ENCODE peak calls at places on chromosomes 16 and 17, in ten cellular contexts. T is CD4-positive, alpha-beta T cell; M is stomach; W is lung; O is endothelial cell of umbilical vein; C is neuronal stem cell; G is Panc1; L is endodermal cell; N is keratinocyte; Z is HL-60. I is an unnamed sample.

GRCh38 chr16:4846503-4846900 is 586 bp downstream of the GLYR1 start:
- DNase-seq in W (peak), C (no peak), M (peak), O (peak), Z (peak), G (no peak), N (no peak), L (peak), T (no peak), I (no peak)

GRCh38 chr17:29958947-29959657 is 17.7 kb downstream of the EFCAB5 start:
- DNase-seq in L (no peak), W (no peak), O (no peak), G (no peak), N (peak), C (no peak), Z (no peak), M (no peak), T (no peak), I (peak)

GRCh38 chr16:74577882-74578366 is 29.0 kb downstream of the GLG1 start:
- DNase-seq in N (no peak), G (no peak), M (no peak), C (no peak), W (no peak), O (peak), L (no peak), Z (no peak), T (no peak), I (no peak)

GRCh38 chr17:78374631-78375274 is 3.7 kb upstream of the PGS1 start:
- DNase-seq in G (no peak), C (peak), N (no peak), O (peak), T (no peak), Z (no peak), M (no peak), W (no peak), L (peak), I (no peak)

GRCh38 chr17:69175812-69176517 is 34.3 kb upstream of the ABCA6 start:
- DNase-seq in N (peak), T (no peak), L (no peak), G (no peak), C (no peak), O (peak), M (no peak), Z (peak), W (no peak), I (peak)

GRCh38 chr16:83533193-83533592 is 274.6 kb upstream of the HSBP1 start:
- DNase-seq in W (no peak), C (no peak), L (no peak), O (no peak), G (no peak), N (peak), Z (no peak), T (no peak), M (no peak), I (peak)

GRCh38 chr16:68658258-68658973 is 13.3 kb downstream of the CDH3 start:
- DNase-seq in M (no peak), O (no peak), N (peak), Z (no peak), T (no peak), L (no peak), W (peak), G (peak), C (no peak), I (peak)

GRCh38 chr17:40818733-40819527 is 3.5 kb downstream of the KRT10 start:
- DNase-seq in T (peak), W (peak), O (peak), L (peak), C (peak), M (peak), G (no peak), Z (peak), N (no peak), I (no peak)

GRCh38 chr17:78865682-78866390 is 25.2 kb upstream of the USP36 start:
- DNase-seq in O (peak), W (peak), L (peak), T (peak), C (peak), G (peak), N (no peak), M (peak), Z (peak), I (no peak)

GRCh38 chr17:44785921-44786320 is 27.1 kb downstream of the ADAM11 start:
- DNase-seq in T (no peak), O (no peak), C (no peak), L (peak), N (no peak), W (peak), G (no peak), Z (no peak), M (no peak), I (no peak)

GRCh38 chr17:44782349-44782850 is 23.6 kb downstream of the ADAM11 start:
- DNase-seq in M (no peak), O (no peak), T (no peak), N (no peak), L (peak), C (no peak), W (no peak), Z (no peak), G (no peak), I (no peak)

GRCh38 chr17:44787271-44787940 is 28.6 kb downstream of the ADAM11 start:
- DNase-seq in W (no peak), M (no peak), Z (no peak), L (peak), C (no peak), G (no peak), N (no peak), O (no peak), T (no peak), I (no peak)

GRCh38 chr17:44788139-44788538 is 29.4 kb downstream of the ADAM11 start:
- DNase-seq in C (no peak), M (no peak), N (no peak), W (no peak), Z (no peak), G (no peak), T (no peak), O (no peak), L (peak), I (no peak)

DNA sequence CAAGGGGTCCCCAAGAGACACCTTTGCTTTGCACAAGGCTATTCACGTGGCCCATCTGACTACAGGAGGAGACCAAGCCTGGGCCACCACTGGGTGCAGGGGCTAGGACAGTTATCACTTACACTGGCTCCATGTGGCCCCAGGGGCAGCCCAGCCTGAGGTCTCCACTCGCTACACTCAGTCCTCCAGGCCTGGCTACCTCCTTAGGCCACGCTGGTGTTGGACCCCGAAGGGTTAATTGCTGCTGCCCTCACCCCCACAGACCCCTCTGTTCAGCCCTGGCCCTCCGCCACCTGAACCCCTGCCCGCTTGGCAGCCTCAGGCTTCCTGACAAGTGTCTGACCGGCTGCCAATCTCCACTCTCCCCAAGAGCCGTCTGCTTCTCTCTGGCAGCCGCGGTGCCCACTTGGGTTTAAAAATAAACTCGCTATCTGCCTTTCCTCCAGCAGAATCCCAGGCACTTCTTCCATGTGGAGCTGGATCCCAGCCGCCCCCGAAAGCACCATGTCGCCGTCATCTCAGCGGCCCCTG is 27.8 kb downstream of the ADAM11 start:
- DNase-seq in G (no peak), Z (no peak), N (no peak), C (no peak), T (no peak), M (no peak), O (no peak), W (no peak), L (peak), I (no peak)
- H3K27ac ChIP-seq in G (no peak), Z (no peak), N (no peak), C (no peak), T (no peak), M (no peak), O (no peak), W (peak), L (no peak), I (no peak)

DNA sequence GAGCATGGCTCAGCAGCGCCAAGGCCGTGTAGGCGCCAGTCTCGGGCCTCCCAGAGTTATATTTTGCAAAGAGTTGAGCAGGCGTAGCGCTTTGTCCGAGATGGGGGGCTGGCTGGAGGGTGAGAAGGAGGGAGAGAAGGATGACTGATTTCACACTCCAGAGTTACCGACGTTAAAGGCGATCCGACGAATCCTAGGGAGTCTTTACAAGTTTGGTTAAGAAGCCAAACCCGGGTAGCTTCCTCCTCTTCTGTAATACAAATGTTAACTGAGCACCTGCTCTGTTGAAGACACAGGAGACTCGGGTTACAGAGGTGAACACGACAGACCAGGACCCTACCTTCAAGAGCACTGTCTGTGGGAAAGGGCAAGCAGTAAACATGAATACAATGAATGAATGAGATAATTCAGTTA is 805 bp downstream of the POLR2A start:
- DNase-seq in T (no peak), C (no peak), O (no peak), N (no peak), M (no peak), Z (no peak), G (no peak), L (no peak), W (no peak), I (no peak)
- H3K27ac ChIP-seq in T (peak), C (peak), O (peak), N (peak), M (peak), Z (peak), G (peak), L (peak), W (peak), I (peak)

GRCh38 chr17:70881093-70881492 is 711.8 kb downstream of the KCNJ2 start:
- DNase-seq in W (no peak), Z (no peak), N (no peak), T (no peak), G (no peak), O (no peak), L (no peak), M (no peak), C (no peak), I (no peak)

GRCh38 chr17:70882504-70882903 is 713.2 kb downstream of the KCNJ2 start:
- DNase-seq in C (no peak), O (no peak), Z (no peak), W (no peak), N (no peak), G (no peak), L (peak), T (no peak), M (no peak), I (no peak)

GRCh38 chr17:70891301-70891700 is 722.0 kb downstream of the KCNJ2 start:
- DNase-seq in W (no peak), O (no peak), M (no peak), L (no peak), G (no peak), C (no peak), Z (no peak), N (no peak), T (no peak), I (no peak)

GRCh38 chr17:70892527-70892926 is 723.2 kb downstream of the KCNJ2 start:
- DNase-seq in O (no peak), N (no peak), C (no peak), M (no peak), L (no peak), T (no peak), G (no peak), Z (no peak), W (no peak), I (no peak)

DNA sequence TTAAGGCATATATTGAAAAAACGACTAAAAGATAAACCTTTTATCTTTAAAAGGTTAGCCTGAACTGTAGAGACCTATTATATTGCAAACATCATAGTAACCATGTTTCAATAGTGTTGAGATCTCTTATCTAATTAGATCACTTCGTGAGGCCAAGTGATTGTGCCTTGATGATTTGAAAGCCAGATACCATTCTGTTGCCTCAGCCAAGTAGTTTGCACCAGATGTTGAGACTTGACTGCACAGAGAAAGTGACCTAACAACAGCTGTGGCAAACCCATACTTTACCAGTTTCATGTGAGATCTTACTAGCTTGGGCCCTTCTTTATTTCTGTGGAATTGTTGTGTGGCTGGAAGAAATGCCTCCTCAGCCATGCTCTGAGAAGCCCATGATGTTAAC is 717.3 kb downstream of the KCNJ2 start:
- DNase-seq in T (no peak), L (no peak), G (no peak), O (no peak), M (no peak), W (no peak), Z (no peak), C (no peak), N (no peak), I (no peak)
- H3K27ac ChIP-seq in T (no peak), L (no peak), G (no peak), O (no peak), M (no peak), W (no peak), Z (no peak), C (no peak), N (no peak), I (no peak)

GRCh38 chr16:15775663-15776304 is 81.0 kb downstream of the MYH11 start:
- DNase-seq in G (no peak), M (no peak), T (no peak), O (no peak), Z (no peak), C (no peak), N (no peak), L (no peak), W (no peak), I (no peak)

GRCh38 chr16:15773964-15774363 is 82.9 kb downstream of the MYH11 start:
- DNase-seq in C (no peak), T (no peak), Z (no peak), L (no peak), N (no peak), G (no peak), O (no peak), M (no peak), W (no peak), I (no peak)

GRCh38 chr16:15777533-15778203 is 79.2 kb downstream of the MYH11 start:
- DNase-seq in W (no peak), L (peak), C (peak), T (no peak), G (peak), Z (peak), O (peak), M (no peak), N (no peak), I (no peak)

GRCh38 chr16:15776572-15776971 is 80.3 kb downstream of the MYH11 start:
- DNase-seq in Z (no peak), W (no peak), T (no peak), G (no peak), M (no peak), C (no peak), O (no peak), N (no peak), L (no peak), I (no peak)

GRCh38 chr16:15775209-15775608 is 81.6 kb downstream of the MYH11 start:
- DNase-seq in C (no peak), M (no peak), T (no peak), L (no peak), Z (no peak), W (no peak), N (no peak), G (no peak), O (peak), I (no peak)
- H3K27ac ChIP-seq in C (no peak), M (no peak), T (no peak), L (no peak), Z (no peak), W (no peak), N (no peak), G (no peak), O (no peak), I (no peak)

GRCh38 chr17:17792143-17792550 is 44.6 kb downstream of the SREBF1 start:
- DNase-seq in T (no peak), N (no peak), G (no peak), L (no peak), M (no peak), C (no peak), Z (no peak), W (no peak), O (no peak), I (no peak)

GRCh38 chr17:17790673-17791464 is 45.9 kb downstream of the SREBF1 start:
- DNase-seq in L (no peak), G (no peak), O (no peak), N (no peak), M (no peak), C (no peak), W (no peak), T (no peak), Z (no peak), I (no peak)

GRCh38 chr17:17793378-17794214 is 43.2 kb downstream of the SREBF1 start:
- DNase-seq in M (no peak), C (no peak), W (no peak), T (no peak), L (no peak), N (no peak), Z (no peak), G (no peak), O (no peak), I (no peak)

GRCh38 chr17:17794382-17794781 is 42.4 kb downstream of the SREBF1 start:
- DNase-seq in C (no peak), O (no peak), M (no peak), W (no peak), T (no peak), Z (no peak), N (no peak), G (no peak), L (peak), I (no peak)

DNA sequence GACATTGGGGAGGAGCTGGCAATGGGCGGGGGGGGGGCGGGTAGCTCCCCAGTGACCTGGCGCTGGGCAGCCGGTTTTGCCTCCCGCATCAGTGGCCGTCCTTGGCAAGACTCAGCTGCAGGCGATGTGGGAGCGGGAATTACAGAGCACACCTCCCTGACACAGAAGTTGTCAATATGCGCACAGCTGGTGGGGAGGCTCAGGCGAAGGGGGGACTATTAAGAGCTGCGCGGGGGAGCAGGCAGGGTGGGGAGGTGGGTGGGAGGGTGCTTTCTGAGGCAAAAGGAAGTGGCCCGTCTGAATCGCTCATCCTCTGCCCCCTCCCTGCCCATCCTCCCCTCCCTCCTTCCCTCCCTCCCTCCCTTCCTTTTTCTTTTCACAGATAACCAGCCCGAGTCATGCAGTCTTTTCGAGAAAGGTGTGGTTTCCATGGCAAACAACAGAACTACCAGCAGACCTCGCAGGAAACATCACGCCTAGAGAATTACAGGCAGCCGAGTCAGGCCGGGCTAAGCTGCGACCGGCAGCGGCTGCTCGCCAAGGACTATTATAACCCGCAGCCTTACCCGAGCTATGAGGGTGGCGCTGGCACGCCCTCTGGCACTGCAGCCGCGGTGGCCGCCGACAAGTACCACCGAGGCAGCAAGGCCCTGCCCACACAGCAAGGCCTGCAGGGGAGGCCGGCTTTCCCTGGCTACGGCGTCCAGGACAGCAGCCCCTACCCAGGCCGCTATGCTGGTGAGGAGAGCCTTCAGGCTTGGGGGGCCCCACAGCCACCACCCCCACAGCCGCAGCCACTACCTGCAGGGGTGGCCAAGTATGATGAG is 44.0 kb downstream of the SREBF1 start:
- DNase-seq in M (peak), T (peak), G (no peak), C (no peak), Z (no peak), L (peak), N (no peak), W (no peak), O (peak), I (no peak)
- H3K27ac ChIP-seq in M (peak), T (peak), G (no peak), C (peak), Z (no peak), L (no peak), N (no peak), W (no peak), O (no peak), I (no peak)

I was measured in epithelial cell of prostate.